ENCODE peak calls at places on chromosomes 3 and 15, in ten cellular contexts. B is ureter; U is H1; N is H7; E is NCI-H1417; G is GM03348; Q is NCI-H1436 treated with DMSO at 0.1 percent for 48 hours; W is substantia nigra; L is activated CD4-positive, alpha-beta T cell treated with anti-CD3 and anti-CD28 coated beads, Interleukin-2, amount 50 U/mL, for 1 hour; F is stimulated activated CD4-positive, alpha-beta T cell treated with anti-CD3 and anti-CD28 coated beads, Interleukin-4, amount 100 ng/mL, for 4 hours. Y is an unnamed sample.
A peak's percentile ranks its signal among the peaks of the same experiment; 100 is the strongest.

GRCh38 chr3:95120921-95121320 is 1058.1 kb downstream of the NSUN3 start:
- DNase-seq in E (no peak), G (no peak), N (no peak), L (no peak), B (no peak), F (no peak), U (no peak), Q (no peak), W (no peak), Y (no peak)

GRCh38 chr3:4985330-4986174 is 6.3 kb downstream of the BHLHE40 start:
- DNase-seq in B (peak; percentile 48), F (no peak), L (no peak), W (no peak), N (peak; percentile 26), E (no peak), G (peak; percentile 40), U (no peak), Q (no peak), Y (no peak)

GRCh38 chr15:41659190-41659589 is 1.0 kb upstream of the MGA start:
- DNase-seq in B (no peak), U (no peak), E (no peak), F (no peak), N (no peak), G (no peak), Q (no peak), L (no peak), W (no peak), Y (no peak)

GRCh38 chr15:73930371-73930770 is 4.1 kb downstream of the LOXL1 start:
- DNase-seq in L (no peak), Q (no peak), B (no peak), U (no peak), G (peak; percentile 89), E (no peak), F (no peak), W (no peak), N (no peak), Y (no peak)

GRCh38 chr3:119703900-119704531 is 1.2 kb downstream of the CFAP91 start:
- DNase-seq in N (no peak), Q (no peak), U (no peak), B (no peak), L (no peak), W (no peak), G (no peak), F (no peak), E (peak; percentile 62), Y (no peak)

GRCh38 chr3:194559530-194559929 is 72.7 kb upstream of the ATP13A3 start:
- DNase-seq in F (no peak), U (no peak), Q (no peak), N (no peak), E (no peak), L (no peak), W (no peak), B (no peak), G (no peak), Y (no peak)

GRCh38 chr3:16060358-16060852 is 114.1 kb upstream of the GALNT15 start:
- DNase-seq in L (no peak), U (no peak), W (no peak), N (peak; percentile 33), B (no peak), E (no peak), G (peak; percentile 89), F (no peak), Q (no peak), Y (peak; percentile 79)

GRCh38 chr3:100981546-100981945 is 11.7 kb downstream of the ABI3BP start:
- DNase-seq in U (no peak), B (no peak), W (no peak), E (no peak), F (no peak), N (no peak), Q (no peak), L (no peak), G (no peak), Y (no peak)

GRCh38 chr15:78372880-78373279 is 32.7 kb downstream of the CRABP1 start:
- DNase-seq in U (no peak), E (no peak), F (no peak), L (no peak), G (no peak), N (peak; percentile 63), B (no peak), Q (no peak), W (no peak), Y (no peak)

GRCh38 chr3:69451594-69451993 is 65.7 kb upstream of the FRMD4B start:
- DNase-seq in U (no peak), Q (no peak), N (no peak), B (no peak), G (no peak), W (no peak), L (no peak), F (no peak), E (peak; percentile 22), Y (no peak)

GRCh38 chr3:192063570-192063969 is 602.6 kb downstream of the PYDC2 start:
- DNase-seq in L (no peak), G (no peak), N (peak; percentile 18), W (no peak), B (no peak), Q (no peak), F (no peak), E (no peak), U (peak; percentile 55), Y (no peak)

GRCh38 chr15:101689901-101690300 is 34.4 kb downstream of the TARS3 start:
- DNase-seq in F (no peak), U (no peak), N (no peak), G (no peak), L (no peak), Q (no peak), B (no peak), W (no peak), E (no peak), Y (no peak)

GRCh38 chr3:48155122-48155521 is 33.1 kb downstream of the CDC25A start:
- DNase-seq in W (no peak), E (no peak), L (no peak), B (no peak), U (no peak), F (no peak), G (peak; percentile 58), N (no peak), Q (no peak), Y (no peak)

GRCh38 chr3:39765575-39765974 is 43.8 kb upstream of the MYRIP start:
- DNase-seq in U (no peak), W (no peak), L (no peak), N (no peak), F (no peak), Q (no peak), B (no peak), E (no peak), G (no peak), Y (no peak)

GRCh38 chr3:182349951-182350350 is 443.4 kb upstream of the ATP11B start:
- DNase-seq in U (no peak), N (no peak), Q (no peak), F (no peak), W (no peak), G (no peak), B (no peak), E (no peak), L (no peak), Y (no peak)

GRCh38 chr15:55434989-55435825 is 26.9 kb downstream of the PIERCE2 start:
- DNase-seq in G (peak; percentile 60), F (no peak), E (peak; percentile 58), B (no peak), Q (no peak), U (peak; percentile 35), W (no peak), N (peak; percentile 28), L (no peak), Y (no peak)